ENCODE peak calls at places on chromosomes 3 and 15, in four cellular contexts. E is body of pancreas; F is SJSA1; H is CD8-positive, alpha-beta memory T cell. W is an unnamed sample. For H3K9me3 and H3K4me1, the result is how much of the 10 kb centered on the place peaks cover.

GRCh38 chr3:47974974-47975470 is 41.2 kb downstream of the MAP4 start:
- DNase-seq in H (no peak), F (no peak), E (no peak), W (no peak)

GRCh38 chr15:34047893-34048775 is 9.1 kb upstream of the AVEN start:
- DNase-seq in E (no peak), H (no peak), F (peak), W (peak)

GRCh38 chr3:57999423-58000115 is 8.7 kb upstream of the FLNB start:
- DNase-seq in E (no peak), F (no peak), H (no peak), W (peak)

GRCh38 chr3:72821170-72821781 is 27.0 kb downstream of the SHQ1 start:
- DNase-seq in H (no peak), F (no peak), E (peak), W (peak)

GRCh38 chr3:23829242-23829934 is 23.6 kb downstream of the UBE2E1 start:
- DNase-seq in H (no peak), E (no peak), F (no peak), W (no peak)

GRCh38 chr3:141846050-141846433 is 30.4 kb upstream of the ATP1B3 start:
- DNase-seq in E (no peak), H (no peak), F (no peak), W (no peak)

GRCh38 chr3:115018694-115019093 is 128.4 kb downstream of the ZBTB20 start:
- DNase-seq in F (no peak), H (no peak), E (no peak), W (no peak)

GRCh38 chr3:110646496-110646895 is 425.1 kb upstream of the NECTIN3 start:
- DNase-seq in H (no peak), F (no peak), E (no peak), W (no peak)

GRCh38 chr3:9916734-9917680 is at the start of gene IL17RC:
- DNase-seq in E (peak), H (no peak), F (peak), W (peak)

GRCh38 chr3:65776494-65776893 is 262.2 kb downstream of the MAGI1 start:
- DNase-seq in F (no peak), H (no peak), E (no peak), W (peak)

GRCh38 chr15:29143909-29144308 is 125.7 kb downstream of the NSMCE3 start:
- DNase-seq in F (no peak), E (no peak), H (no peak), W (no peak)

GRCh38 chr3:49357466-49358216 is 512 bp downstream of the GPX1 start:
- DNase-seq in F (peak), E (peak), H (peak), W (peak)

GRCh38 chr3:117756580-117756979 is 1047.0 kb downstream of the TUSC7 start:
- DNase-seq in F (no peak), E (no peak), H (no peak), W (peak)

GRCh38 chr15:61764141-61764540 is 296.1 kb downstream of the VPS13C start:
- DNase-seq in E (no peak), F (no peak), H (no peak), W (no peak)

GRCh38 chr3:173709026-173709425 is 311.5 kb downstream of the NLGN1 start:
- DNase-seq in H (no peak), F (no peak), E (no peak), W (no peak)

GRCh38 chr3:149393355-149394165 is 16.1 kb upstream of the TM4SF1 start:
- DNase-seq in H (no peak), E (peak), F (peak), W (peak)

GRCh38 chr15:78315686-78316085 is 16.3 kb upstream of the SKIC8 start:
- DNase-seq in E (no peak), F (no peak), H (no peak), W (no peak)

GRCh38 chr3:140164922-140165590 is 230.1 kb downstream of the CLSTN2 start:
- DNase-seq in E (no peak), F (no peak), H (no peak), W (no peak)

GRCh38 chr3:10194328-10195071 is 29.8 kb downstream of the IRAK2 start:
- DNase-seq in F (no peak), E (no peak), H (peak), W (no peak)

GRCh38 chr15:69652906-69653305 is 200.3 kb downstream of the RPLP1 start:
- DNase-seq in F (peak), H (no peak), E (no peak), W (no peak)

GRCh38 chr3:134326760-134327593 is 47.3 kb downstream of the AMOTL2 start:
- DNase-seq in E (peak), F (peak), H (no peak), W (peak)

GRCh38 chr15:78635346-78635745 is 5.7 kb downstream of the CHRNB4 start:
- DNase-seq in H (no peak), E (no peak), F (no peak), W (no peak)

GRCh38 chr15:90296996-90297395 is 31.5 kb downstream of the NGRN start:
- DNase-seq in E (no peak), F (no peak), H (no peak), W (no peak)

GRCh38 chr3:63872135-63872924 is 8.7 kb downstream of the ATXN7 start:
- DNase-seq in E (no peak), H (no peak), F (no peak), W (no peak)

GRCh38 chr3:31704651-31705179 is 172.0 kb downstream of the STT3B start:
- DNase-seq in E (peak), F (no peak), H (no peak), W (no peak)

GRCh38 chr3:16658004-16658932 is 53.0 kb upstream of the DAZL start:
- DNase-seq in E (no peak), H (no peak), F (no peak), W (no peak)

GRCh38 chr3:169812124-169812843 is 386 bp upstream of the LRRIQ4 start:
- DNase-seq in F (peak), E (peak), H (peak), W (peak)

GRCh38 chr3:53109822-53110771 is 20.1 kb downstream of the RFT1 start:
- DNase-seq in F (no peak), E (peak), H (no peak), W (peak)

GRCh38 chr3:125010393-125010792 is 45.4 kb downstream of the HEG1 start:
- DNase-seq in F (no peak), E (no peak), H (no peak), W (no peak)

GRCh38 chr15:75720787-75721461 is 8.3 kb upstream of the CSPG4 start:
- DNase-seq in H (no peak), F (peak), E (peak), W (peak)

GRCh38 chr3:30644615-30645014 is 38.2 kb downstream of the TGFBR2 start:
- DNase-seq in H (peak), F (no peak), E (peak), W (no peak)

GRCh38 chr15:95277266-95277665 is 1045.9 kb downstream of the MCTP2 start:
- DNase-seq in E (no peak), H (no peak), F (peak), W (no peak)

GRCh38 chr3:5411786-5412185 is 224.3 kb downstream of the EDEM1 start:
- DNase-seq in H (no peak), E (no peak), F (no peak), W (peak)

GRCh38 chr15:34059946-34060345 is 20.9 kb upstream of the AVEN start:
- DNase-seq in E (no peak), F (no peak), H (no peak), W (no peak)

GRCh38 chr3:161163297-161163696 is 57.8 kb upstream of the NMD3 start:
- DNase-seq in E (no peak), H (no peak), F (peak), W (peak)

GRCh38 chr15:48720646-48721045 is 75.1 kb upstream of the FBN1 start:
- DNase-seq in H (no peak), E (no peak), F (no peak), W (no peak)

GRCh38 chr15:99486371-99487336 is 79.1 kb upstream of the MEF2A start:
- DNase-seq in E (peak), H (no peak), F (peak), W (peak)
- H3K4me3 ChIP-seq in E (no peak), H (no peak), F (peak), W (peak)

GRCh38 chr15:43361313-43361903 is 9.4 kb downstream of the ZSCAN29 start:
- DNase-seq in F (no peak), E (no peak), H (no peak), W (no peak)
- H3K9me3 ChIP-seq in F (under half), E (under half), H (half or more), W (under half)

DNA sequence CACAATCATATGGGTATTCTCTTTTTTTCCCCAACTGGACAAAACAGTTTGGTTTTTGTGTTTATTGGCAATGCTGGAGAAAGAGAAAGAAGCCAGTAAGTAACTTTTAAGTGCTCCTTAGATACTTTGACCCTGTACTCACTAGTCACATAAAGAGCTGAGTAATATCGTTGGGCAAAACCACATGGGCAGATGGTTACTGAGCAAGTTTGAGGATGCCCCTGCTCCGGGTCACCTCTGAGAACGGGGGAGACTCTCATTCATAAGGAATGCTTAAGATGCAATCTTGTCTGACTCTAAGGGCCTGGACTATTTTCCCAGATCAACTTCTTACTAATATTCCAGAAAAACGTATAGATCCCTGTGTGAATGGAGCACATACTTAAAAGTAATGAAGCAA is 106.4 kb upstream of the SLC2A2 start:
- DNase-seq in E (no peak), H (no peak), F (no peak), W (no peak)
- H3K4me1 ChIP-seq in E (under half), H (under half), F (under half), W (under half)

DNA sequence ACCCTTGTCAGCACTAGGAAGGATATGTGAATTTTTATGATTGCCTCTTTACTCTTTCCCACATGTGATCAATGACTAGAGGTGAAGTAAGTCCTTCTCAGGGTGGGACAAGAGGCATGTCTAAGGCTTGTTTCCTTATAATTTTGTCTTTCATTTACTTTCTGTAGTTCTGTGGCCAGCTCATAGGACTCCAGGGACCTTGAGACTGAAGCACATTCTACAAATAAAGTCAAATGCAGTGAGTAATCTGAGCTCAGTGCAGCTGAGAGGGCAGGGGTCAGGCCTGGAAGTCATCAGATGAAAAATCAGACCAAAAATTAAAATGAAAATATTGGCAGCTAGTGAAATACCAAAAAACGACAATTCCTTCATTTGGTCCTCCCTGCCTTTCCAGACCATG is 424.7 kb upstream of the THBS1 start:
- DNase-seq in H (no peak), E (peak), F (no peak), W (no peak)
- H3K4me3 ChIP-seq in H (no peak), E (no peak), F (no peak), W (no peak)

W was measured in SJCRH30.